ENCODE peak calls at places on chromosome 17, in eight cellular contexts. One of them, this sample, is unnamed.

GRCh38 chr17:74179576-74179975 is 23.9 kb upstream of the RPL38 start:
- DNase-seq in fibroblast of lung: no peak
- DNase-seq in heart right ventricle: no peak
- DNase-seq in AG10803: no peak
- DNase-seq in mesendoderm: no peak
- DNase-seq in pancreas: no peak
- DNase-seq in gastrocnemius medialis: no peak
- DNase-seq in CD8-positive, alpha-beta T cell: no peak
- DNase-seq in this sample: no peak

GRCh38 chr17:16953347-16953746 is 18.6 kb downstream of the TNFRSF13B start:
- DNase-seq in AG10803: no peak
- DNase-seq in mesendoderm: no peak
- DNase-seq in heart right ventricle: no peak
- DNase-seq in fibroblast of lung: no peak
- DNase-seq in CD8-positive, alpha-beta T cell: no peak
- DNase-seq in pancreas: no peak
- DNase-seq in gastrocnemius medialis: no peak
- DNase-seq in this sample: no peak

GRCh38 chr17:8057691-8058114 is 18.8 kb downstream of the ALOX15B start:
- DNase-seq in fibroblast of lung: peak
- DNase-seq in mesendoderm: peak
- DNase-seq in gastrocnemius medialis: peak
- DNase-seq in AG10803: peak
- DNase-seq in CD8-positive, alpha-beta T cell: peak
- DNase-seq in heart right ventricle: no peak
- DNase-seq in pancreas: peak
- DNase-seq in this sample: no peak

GRCh38 chr17:34386343-34386924 is 23.4 kb upstream of the CCL1 start:
- DNase-seq in CD8-positive, alpha-beta T cell: no peak
- DNase-seq in pancreas: no peak
- DNase-seq in fibroblast of lung: no peak
- DNase-seq in AG10803: no peak
- DNase-seq in mesendoderm: no peak
- DNase-seq in gastrocnemius medialis: no peak
- DNase-seq in heart right ventricle: no peak
- DNase-seq in this sample: no peak

GRCh38 chr17:4679652-4680051 is 24.3 kb downstream of the PELP1 start:
- DNase-seq in mesendoderm: peak
- DNase-seq in fibroblast of lung: peak
- DNase-seq in gastrocnemius medialis: no peak
- DNase-seq in AG10803: peak
- DNase-seq in pancreas: no peak
- DNase-seq in CD8-positive, alpha-beta T cell: no peak
- DNase-seq in heart right ventricle: no peak
- DNase-seq in this sample: no peak

GRCh38 chr17:40304464-40304863 is 4.5 kb upstream of the RARA start:
- DNase-seq in AG10803: peak
- DNase-seq in pancreas: no peak
- DNase-seq in heart right ventricle: no peak
- DNase-seq in gastrocnemius medialis: no peak
- DNase-seq in CD8-positive, alpha-beta T cell: no peak
- DNase-seq in mesendoderm: peak
- DNase-seq in fibroblast of lung: peak
- DNase-seq in this sample: no peak

GRCh38 chr17:69744512-69745098 is 330.1 kb downstream of the MAP2K6 start:
- DNase-seq in AG10803: no peak
- DNase-seq in fibroblast of lung: no peak
- DNase-seq in CD8-positive, alpha-beta T cell: no peak
- DNase-seq in pancreas: no peak
- DNase-seq in mesendoderm: no peak
- DNase-seq in heart right ventricle: no peak
- DNase-seq in gastrocnemius medialis: peak
- DNase-seq in this sample: no peak

GRCh38 chr17:2034157-2034556 is 4.2 kb downstream of the DPH1 start:
- DNase-seq in gastrocnemius medialis: no peak
- DNase-seq in CD8-positive, alpha-beta T cell: no peak
- DNase-seq in fibroblast of lung: peak
- DNase-seq in heart right ventricle: no peak
- DNase-seq in mesendoderm: peak
- DNase-seq in AG10803: peak
- DNase-seq in pancreas: no peak
- DNase-seq in this sample: no peak

GRCh38 chr17:77375917-77376651 is 235.3 kb downstream of the SEC14L1 start:
- DNase-seq in mesendoderm: peak
- DNase-seq in heart right ventricle: no peak
- DNase-seq in fibroblast of lung: peak
- DNase-seq in pancreas: no peak
- DNase-seq in AG10803: peak
- DNase-seq in gastrocnemius medialis: no peak
- DNase-seq in CD8-positive, alpha-beta T cell: peak
- DNase-seq in this sample: no peak

GRCh38 chr17:4407851-4408250 is 25.9 kb upstream of the SPNS3 start:
- DNase-seq in gastrocnemius medialis: peak
- DNase-seq in heart right ventricle: no peak
- DNase-seq in AG10803: no peak
- DNase-seq in pancreas: peak
- DNase-seq in CD8-positive, alpha-beta T cell: no peak
- DNase-seq in mesendoderm: no peak
- DNase-seq in fibroblast of lung: peak
- DNase-seq in this sample: no peak

GRCh38 chr17:31394544-31394943 is 3.1 kb downstream of the RAB11FIP4 start:
- DNase-seq in heart right ventricle: peak
- DNase-seq in CD8-positive, alpha-beta T cell: peak
- DNase-seq in mesendoderm: peak
- DNase-seq in pancreas: peak
- DNase-seq in gastrocnemius medialis: no peak
- DNase-seq in AG10803: peak
- DNase-seq in fibroblast of lung: peak
- DNase-seq in this sample: no peak

GRCh38 chr17:76594676-76595075 is 9.0 kb upstream of the ST6GALNAC2 start:
- DNase-seq in AG10803: no peak
- DNase-seq in mesendoderm: no peak
- DNase-seq in heart right ventricle: no peak
- DNase-seq in pancreas: no peak
- DNase-seq in fibroblast of lung: peak
- DNase-seq in CD8-positive, alpha-beta T cell: no peak
- DNase-seq in gastrocnemius medialis: no peak
- DNase-seq in this sample: no peak

GRCh38 chr17:36661688-36662087 is 60.3 kb downstream of the MRM1 start:
- DNase-seq in fibroblast of lung: no peak
- DNase-seq in CD8-positive, alpha-beta T cell: no peak
- DNase-seq in gastrocnemius medialis: no peak
- DNase-seq in pancreas: no peak
- DNase-seq in heart right ventricle: no peak
- DNase-seq in AG10803: no peak
- DNase-seq in mesendoderm: no peak
- DNase-seq in this sample: no peak

GRCh38 chr17:36657763-36658490 is 56.5 kb downstream of the MRM1 start:
- DNase-seq in fibroblast of lung: no peak
- DNase-seq in AG10803: no peak
- DNase-seq in pancreas: no peak
- DNase-seq in gastrocnemius medialis: no peak
- DNase-seq in CD8-positive, alpha-beta T cell: no peak
- DNase-seq in heart right ventricle: no peak
- DNase-seq in mesendoderm: peak
- DNase-seq in this sample: no peak

GRCh38 chr17:36653374-36653773 is 52.0 kb downstream of the MRM1 start:
- DNase-seq in pancreas: no peak
- DNase-seq in AG10803: no peak
- DNase-seq in fibroblast of lung: no peak
- DNase-seq in gastrocnemius medialis: no peak
- DNase-seq in CD8-positive, alpha-beta T cell: no peak
- DNase-seq in heart right ventricle: no peak
- DNase-seq in mesendoderm: no peak
- DNase-seq in this sample: no peak

GRCh38 chr17:36661047-36661666 is 59.8 kb downstream of the MRM1 start:
- DNase-seq in CD8-positive, alpha-beta T cell: no peak
- DNase-seq in mesendoderm: no peak
- DNase-seq in pancreas: no peak
- DNase-seq in AG10803: no peak
- DNase-seq in gastrocnemius medialis: no peak
- DNase-seq in fibroblast of lung: no peak
- DNase-seq in heart right ventricle: no peak
- DNase-seq in this sample: no peak

DNA sequence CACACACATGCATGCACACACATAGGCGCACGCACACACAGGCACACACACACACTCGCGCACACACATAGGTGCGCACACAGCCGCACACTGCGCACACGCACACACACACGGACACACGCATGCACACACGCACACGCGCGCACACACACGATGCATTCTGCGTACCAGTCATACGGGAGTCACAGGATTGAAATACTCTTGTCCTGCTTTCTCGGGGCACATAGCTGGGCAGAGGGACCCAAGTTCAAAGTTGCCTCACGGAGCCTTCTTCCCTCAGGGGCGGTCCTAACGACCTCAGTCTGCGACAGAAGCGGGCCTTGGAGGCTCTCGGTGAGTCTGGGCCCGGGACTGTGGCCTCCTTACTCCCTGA is 56.0 kb downstream of the MRM1 start:
- DNase-seq in pancreas: no peak
- DNase-seq in AG10803: no peak
- DNase-seq in mesendoderm: peak
- DNase-seq in fibroblast of lung: no peak
- DNase-seq in heart right ventricle: no peak
- DNase-seq in gastrocnemius medialis: no peak
- DNase-seq in CD8-positive, alpha-beta T cell: no peak
- DNase-seq in this sample: no peak
- H3K4me3 ChIP-seq in pancreas: peak
- H3K4me3 ChIP-seq in AG10803: no peak
- H3K4me3 ChIP-seq in mesendoderm: peak
- H3K4me3 ChIP-seq in fibroblast of lung: no peak
- H3K4me3 ChIP-seq in heart right ventricle: peak
- H3K4me3 ChIP-seq in gastrocnemius medialis: peak
- H3K4me3 ChIP-seq in CD8-positive, alpha-beta T cell: peak
- H3K4me3 ChIP-seq in this sample: no peak

DNA sequence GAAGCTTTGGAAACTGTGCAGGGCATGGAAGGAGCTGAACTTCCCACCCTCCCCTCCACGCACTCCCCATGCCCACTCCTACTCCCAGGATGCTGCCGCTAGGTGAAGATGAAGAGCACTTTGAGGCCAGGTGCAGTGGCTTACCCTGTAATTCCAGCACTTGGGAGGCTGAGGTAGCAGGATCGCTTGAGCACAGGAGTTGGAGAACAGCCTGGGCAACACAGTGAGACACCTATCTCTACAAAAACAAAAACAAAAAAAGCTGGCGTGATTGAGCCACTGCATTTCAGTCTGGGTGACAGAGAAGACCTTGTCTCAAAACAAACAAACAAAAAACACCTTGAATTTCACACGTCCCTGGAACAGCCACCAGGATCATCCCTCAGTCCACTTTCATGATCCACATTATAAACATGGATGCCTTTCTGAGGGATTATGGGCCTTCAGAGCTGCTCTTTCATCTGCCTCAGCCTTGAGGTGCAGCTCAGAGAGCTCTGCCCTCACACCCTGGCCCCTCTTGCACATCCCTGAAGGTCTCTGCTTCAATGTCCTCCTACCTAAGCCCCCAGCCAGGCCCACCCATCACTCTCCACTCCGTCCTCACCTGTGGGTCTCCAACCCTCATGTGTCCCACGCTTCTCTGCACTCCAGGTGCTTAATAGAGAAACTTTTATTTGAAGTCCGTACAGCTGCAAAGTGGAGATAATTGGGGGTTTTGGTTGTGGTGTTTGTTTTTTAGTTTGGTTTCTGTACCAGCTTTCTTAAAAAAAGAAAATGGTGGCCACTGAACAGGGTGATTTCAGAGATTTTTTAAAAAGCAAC is 25.8 kb downstream of the PHB1 start:
- DNase-seq in gastrocnemius medialis: no peak
- DNase-seq in AG10803: no peak
- DNase-seq in heart right ventricle: no peak
- DNase-seq in CD8-positive, alpha-beta T cell: no peak
- DNase-seq in fibroblast of lung: peak
- DNase-seq in pancreas: no peak
- DNase-seq in mesendoderm: no peak
- DNase-seq in this sample: peak
- H3K4me3 ChIP-seq in gastrocnemius medialis: no peak
- H3K4me3 ChIP-seq in AG10803: no peak
- H3K4me3 ChIP-seq in heart right ventricle: no peak
- H3K4me3 ChIP-seq in CD8-positive, alpha-beta T cell: peak
- H3K4me3 ChIP-seq in fibroblast of lung: no peak
- H3K4me3 ChIP-seq in pancreas: no peak
- H3K4me3 ChIP-seq in mesendoderm: no peak
- H3K4me3 ChIP-seq in this sample: peak

DNA sequence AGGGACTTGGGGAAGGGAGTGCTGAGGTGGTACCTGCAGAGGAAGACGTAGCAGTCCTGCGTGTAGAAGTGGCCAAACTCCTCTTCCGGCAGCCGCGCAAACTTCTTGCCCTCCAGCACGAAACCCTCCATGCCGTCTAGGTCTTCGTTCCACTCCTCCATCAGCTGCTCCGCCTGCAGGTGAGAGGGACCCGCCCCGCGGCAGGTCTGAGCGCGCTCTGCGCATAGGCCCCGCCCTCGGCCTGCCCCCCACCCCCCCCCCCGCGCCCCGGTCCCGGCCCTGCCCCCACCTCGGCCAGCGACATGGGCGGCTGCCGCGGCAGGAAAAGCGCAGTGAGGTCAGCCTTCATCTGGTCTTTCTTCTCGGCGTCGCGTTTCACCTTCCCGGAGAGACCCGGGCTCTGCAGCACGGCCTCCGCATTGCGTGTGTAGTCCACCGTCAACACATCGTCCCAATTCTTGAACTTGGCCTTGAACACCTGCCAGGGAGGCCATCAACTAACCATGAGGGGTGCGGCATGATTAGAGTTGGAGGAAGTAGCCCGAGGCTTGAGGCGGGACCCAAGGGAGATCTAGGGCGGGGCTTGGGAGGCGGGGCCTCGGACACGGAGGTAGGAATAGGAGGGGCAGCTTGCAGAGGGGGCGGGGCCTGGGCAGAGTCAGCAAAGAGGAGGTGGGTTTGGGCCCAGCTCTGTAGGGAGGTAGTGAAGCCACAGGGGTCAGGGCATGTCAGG is 11.5 kb downstream of the FLII start:
- DNase-seq in mesendoderm: peak
- DNase-seq in fibroblast of lung: no peak
- DNase-seq in heart right ventricle: peak
- DNase-seq in pancreas: peak
- DNase-seq in CD8-positive, alpha-beta T cell: no peak
- DNase-seq in AG10803: no peak
- DNase-seq in gastrocnemius medialis: no peak
- DNase-seq in this sample: peak
- H3K4me3 ChIP-seq in mesendoderm: peak
- H3K4me3 ChIP-seq in fibroblast of lung: no peak
- H3K4me3 ChIP-seq in heart right ventricle: no peak
- H3K4me3 ChIP-seq in pancreas: no peak
- H3K4me3 ChIP-seq in CD8-positive, alpha-beta T cell: no peak
- H3K4me3 ChIP-seq in AG10803: no peak
- H3K4me3 ChIP-seq in gastrocnemius medialis: no peak
- H3K4me3 ChIP-seq in this sample: no peak

DNA sequence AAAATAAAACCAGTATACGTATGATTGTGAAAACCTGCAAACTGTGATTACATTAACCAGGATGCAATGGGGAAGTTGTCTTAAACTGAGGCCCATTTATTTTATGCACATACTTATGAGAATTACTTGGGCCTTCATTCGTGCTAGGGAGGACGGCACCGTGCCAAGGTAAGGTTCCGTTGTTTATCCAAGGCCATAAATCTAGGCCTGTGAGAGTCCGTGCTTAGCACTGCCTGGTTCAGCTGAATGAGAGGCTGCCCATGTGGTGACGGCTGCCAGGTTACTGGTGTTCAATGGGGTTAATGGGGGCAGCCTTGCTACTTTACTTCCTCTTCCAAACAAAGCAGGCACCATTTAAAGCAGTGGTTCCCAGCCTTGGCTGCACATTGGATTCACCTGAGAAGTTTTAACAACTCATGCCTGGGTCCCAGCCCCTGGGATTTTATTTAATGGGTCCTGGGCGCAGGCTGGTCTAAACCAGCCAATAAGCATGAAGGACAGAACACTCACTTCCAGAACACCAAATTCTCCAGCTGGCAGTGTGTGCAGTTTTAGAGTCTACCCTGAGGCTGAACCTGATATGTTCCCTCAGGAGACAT is 135.0 kb upstream of the NOL11 start:
- DNase-seq in heart right ventricle: no peak
- DNase-seq in CD8-positive, alpha-beta T cell: no peak
- DNase-seq in mesendoderm: no peak
- DNase-seq in AG10803: no peak
- DNase-seq in pancreas: peak
- DNase-seq in gastrocnemius medialis: no peak
- DNase-seq in fibroblast of lung: peak
- DNase-seq in this sample: no peak
- H3K4me3 ChIP-seq in heart right ventricle: no peak
- H3K4me3 ChIP-seq in CD8-positive, alpha-beta T cell: no peak
- H3K4me3 ChIP-seq in mesendoderm: no peak
- H3K4me3 ChIP-seq in AG10803: no peak
- H3K4me3 ChIP-seq in pancreas: no peak
- H3K4me3 ChIP-seq in gastrocnemius medialis: no peak
- H3K4me3 ChIP-seq in fibroblast of lung: no peak
- H3K4me3 ChIP-seq in this sample: no peak

This sample was measured in GM06990.